ENCODE peak calls at places on chromosomes 3 and 15, in nine cellular contexts. M is MV-4-11; H is progenitor cell of endocrine pancreas; A is adrenal gland; U is Right ventricle myocardium superior; E is activated CD4-positive, alpha-beta T cell treated with anti-CD3 and anti-CD28 coated beads, Interleukin-2, amount 50 U/mL, for 4 hours; O is activated B cell treated with CpG ODN at 0.5 μM for 24 hours; B is naive thymus-derived CD8-positive, alpha-beta T cell; Z is stimulated activated CD4-positive, alpha-beta T cell treated with anti-CD3 and anti-CD28 coated beads, Interleukin-1b, Interleukin-23, amount 100 ng/mL, for 1 hour. T is an unnamed sample.

GRCh38 chr3:192026656-192027055 is 565.7 kb downstream of the PYDC2 start:
- DNase-seq in E (no peak), M (no peak), Z (no peak), H (no peak), O (no peak), U (no peak), A (no peak), B (no peak), T (no peak)

GRCh38 chr3:49399467-49399866 is 12.3 kb downstream of the RHOA start:
- DNase-seq in Z (no peak), B (no peak), M (no peak), A (no peak), E (no peak), O (no peak), U (no peak), H (no peak), T (no peak)

GRCh38 chr15:76381366-76381765 is 44.8 kb downstream of the ISL2 start:
- DNase-seq in B (no peak), U (no peak), A (no peak), O (no peak), Z (no peak), H (no peak), M (no peak), E (no peak), T (no peak)

GRCh38 chr15:36175781-36176211 is 403.6 kb upstream of the CDIN1 start:
- DNase-seq in M (no peak), E (no peak), B (no peak), O (no peak), A (no peak), Z (no peak), H (no peak), U (no peak), T (no peak)

GRCh38 chr3:50617096-50617791 is at the start of gene MAPKAPK3:
- DNase-seq in A (no peak), U (peak; percentile 76), M (peak; percentile 49), H (no peak), Z (no peak), E (no peak), B (peak; percentile 52), O (peak; percentile 62), T (no peak)

GRCh38 chr15:29070471-29071192 is 184.9 kb downstream of the APBA2 start:
- DNase-seq in Z (no peak), U (no peak), H (no peak), A (no peak), B (no peak), E (no peak), O (no peak), M (no peak), T (no peak)

GRCh38 chr3:141255864-141256263 is 24.2 kb downstream of the PXYLP1 start:
- DNase-seq in H (no peak), E (peak; percentile 20), O (no peak), A (no peak), U (no peak), B (peak; percentile 54), Z (no peak), M (no peak), T (no peak)

GRCh38 chr15:37794947-37795346 is 139.5 kb upstream of the TMCO5A start:
- DNase-seq in O (no peak), E (no peak), U (no peak), Z (no peak), A (no peak), H (no peak), B (no peak), M (no peak), T (no peak)

GRCh38 chr3:55206000-55206399 is 278.1 kb upstream of the LRTM1 start:
- DNase-seq in B (no peak), A (no peak), O (no peak), U (no peak), Z (no peak), H (no peak), M (no peak), E (no peak), T (no peak)

GRCh38 chr15:51649659-51650521 is 27.3 kb upstream of the DMXL2 start:
- DNase-seq in M (peak; percentile 80), H (peak; percentile 23), Z (peak; percentile 12), O (no peak), A (peak; percentile 51), E (peak; percentile 11), B (peak; percentile 47), U (no peak), T (peak; percentile 95)